ENCODE peak calls at places on chromosomes 12 and 14, in ten cellular contexts. One of them, this sample, is unnamed.

GRCh38 chr14:95533391-95533821 is 1.4 kb upstream of the GLRX5 start:
- DNase-seq in stimulated activated CD4-positive, alpha-beta T cell treated with anti-CD3 and anti-CD28 coated beads, Interleukin-1b, Interleukin-23, amount 100 ng/mL, for 48 hours: no peak
- DNase-seq in cardiac muscle cell: no peak
- DNase-seq in NCI-H69: peak
- DNase-seq in cardiac fibroblast: peak
- DNase-seq in cardiac septum: no peak
- DNase-seq in NCI-H1105: peak
- DNase-seq in WTC11: no peak
- DNase-seq in CD4-positive, alpha-beta T cell: no peak
- DNase-seq in HS-27A: no peak
- DNase-seq in this sample: no peak

GRCh38 chr14:104558231-104559042 is 21.1 kb upstream of the C14orf180 start:
- DNase-seq in stimulated activated CD4-positive, alpha-beta T cell treated with anti-CD3 and anti-CD28 coated beads, Interleukin-1b, Interleukin-23, amount 100 ng/mL, for 48 hours: no peak
- DNase-seq in cardiac muscle cell: no peak
- DNase-seq in NCI-H69: no peak
- DNase-seq in cardiac fibroblast: no peak
- DNase-seq in cardiac septum: peak
- DNase-seq in NCI-H1105: no peak
- DNase-seq in WTC11: no peak
- DNase-seq in CD4-positive, alpha-beta T cell: no peak
- DNase-seq in HS-27A: no peak
- DNase-seq in this sample: no peak

GRCh38 chr14:99230271-99231141 is 41.5 kb downstream of the BCL11B start:
- DNase-seq in stimulated activated CD4-positive, alpha-beta T cell treated with anti-CD3 and anti-CD28 coated beads, Interleukin-1b, Interleukin-23, amount 100 ng/mL, for 48 hours: peak
- DNase-seq in cardiac muscle cell: no peak
- DNase-seq in NCI-H69: no peak
- DNase-seq in cardiac fibroblast: no peak
- DNase-seq in cardiac septum: no peak
- DNase-seq in NCI-H1105: no peak
- DNase-seq in WTC11: no peak
- DNase-seq in CD4-positive, alpha-beta T cell: peak
- DNase-seq in HS-27A: no peak
- DNase-seq in this sample: no peak

GRCh38 chr12:9960613-9961012 is 10.6 kb upstream of the CLEC12A start:
- DNase-seq in stimulated activated CD4-positive, alpha-beta T cell treated with anti-CD3 and anti-CD28 coated beads, Interleukin-1b, Interleukin-23, amount 100 ng/mL, for 48 hours: no peak
- DNase-seq in cardiac muscle cell: no peak
- DNase-seq in NCI-H69: no peak
- DNase-seq in cardiac fibroblast: no peak
- DNase-seq in cardiac septum: no peak
- DNase-seq in NCI-H1105: no peak
- DNase-seq in WTC11: no peak
- DNase-seq in CD4-positive, alpha-beta T cell: no peak
- DNase-seq in HS-27A: no peak
- DNase-seq in this sample: no peak

GRCh38 chr12:118332511-118332910 is 40.2 kb downstream of the TAOK3 start:
- DNase-seq in stimulated activated CD4-positive, alpha-beta T cell treated with anti-CD3 and anti-CD28 coated beads, Interleukin-1b, Interleukin-23, amount 100 ng/mL, for 48 hours: no peak
- DNase-seq in cardiac muscle cell: no peak
- DNase-seq in NCI-H69: no peak
- DNase-seq in cardiac fibroblast: no peak
- DNase-seq in cardiac septum: no peak
- DNase-seq in NCI-H1105: no peak
- DNase-seq in WTC11: no peak
- DNase-seq in CD4-positive, alpha-beta T cell: no peak
- DNase-seq in HS-27A: no peak
- DNase-seq in this sample: no peak

GRCh38 chr12:452667-453210 is 7.0 kb upstream of the B4GALNT3 start:
- DNase-seq in stimulated activated CD4-positive, alpha-beta T cell treated with anti-CD3 and anti-CD28 coated beads, Interleukin-1b, Interleukin-23, amount 100 ng/mL, for 48 hours: peak
- DNase-seq in cardiac muscle cell: no peak
- DNase-seq in NCI-H69: peak
- DNase-seq in cardiac fibroblast: no peak
- DNase-seq in cardiac septum: no peak
- DNase-seq in NCI-H1105: no peak
- DNase-seq in WTC11: peak
- DNase-seq in CD4-positive, alpha-beta T cell: peak
- DNase-seq in HS-27A: no peak
- DNase-seq in this sample: no peak

GRCh38 chr12:42660968-42661937 is 71.7 kb upstream of the PRICKLE1 start:
- DNase-seq in stimulated activated CD4-positive, alpha-beta T cell treated with anti-CD3 and anti-CD28 coated beads, Interleukin-1b, Interleukin-23, amount 100 ng/mL, for 48 hours: no peak
- DNase-seq in cardiac muscle cell: no peak
- DNase-seq in NCI-H69: peak
- DNase-seq in cardiac fibroblast: no peak
- DNase-seq in cardiac septum: no peak
- DNase-seq in NCI-H1105: peak
- DNase-seq in WTC11: no peak
- DNase-seq in CD4-positive, alpha-beta T cell: no peak
- DNase-seq in HS-27A: no peak
- DNase-seq in this sample: no peak

GRCh38 chr12:80589091-80589490 is 118.3 kb upstream of the MYF6 start:
- DNase-seq in stimulated activated CD4-positive, alpha-beta T cell treated with anti-CD3 and anti-CD28 coated beads, Interleukin-1b, Interleukin-23, amount 100 ng/mL, for 48 hours: no peak
- DNase-seq in cardiac muscle cell: no peak
- DNase-seq in NCI-H69: no peak
- DNase-seq in cardiac fibroblast: no peak
- DNase-seq in cardiac septum: no peak
- DNase-seq in NCI-H1105: no peak
- DNase-seq in WTC11: no peak
- DNase-seq in CD4-positive, alpha-beta T cell: no peak
- DNase-seq in HS-27A: no peak
- DNase-seq in this sample: no peak

GRCh38 chr14:26255213-26255612 is 342.6 kb downstream of the NOVA1 start:
- DNase-seq in stimulated activated CD4-positive, alpha-beta T cell treated with anti-CD3 and anti-CD28 coated beads, Interleukin-1b, Interleukin-23, amount 100 ng/mL, for 48 hours: no peak
- DNase-seq in cardiac muscle cell: peak
- DNase-seq in NCI-H69: peak
- DNase-seq in cardiac fibroblast: peak
- DNase-seq in cardiac septum: no peak
- DNase-seq in NCI-H1105: peak
- DNase-seq in WTC11: no peak
- DNase-seq in CD4-positive, alpha-beta T cell: no peak
- DNase-seq in HS-27A: no peak
- DNase-seq in this sample: peak

GRCh38 chr12:13628067-13628466 is 353.3 kb downstream of the GRIN2B start:
- DNase-seq in stimulated activated CD4-positive, alpha-beta T cell treated with anti-CD3 and anti-CD28 coated beads, Interleukin-1b, Interleukin-23, amount 100 ng/mL, for 48 hours: no peak
- DNase-seq in cardiac muscle cell: no peak
- DNase-seq in NCI-H69: peak
- DNase-seq in cardiac fibroblast: no peak
- DNase-seq in cardiac septum: no peak
- DNase-seq in NCI-H1105: no peak
- DNase-seq in WTC11: peak
- DNase-seq in CD4-positive, alpha-beta T cell: no peak
- DNase-seq in HS-27A: no peak
- DNase-seq in this sample: no peak

GRCh38 chr14:57323703-57324102 is 54.9 kb downstream of the AP5M1 start:
- DNase-seq in stimulated activated CD4-positive, alpha-beta T cell treated with anti-CD3 and anti-CD28 coated beads, Interleukin-1b, Interleukin-23, amount 100 ng/mL, for 48 hours: no peak
- DNase-seq in cardiac muscle cell: no peak
- DNase-seq in NCI-H69: no peak
- DNase-seq in cardiac fibroblast: no peak
- DNase-seq in cardiac septum: no peak
- DNase-seq in NCI-H1105: no peak
- DNase-seq in WTC11: no peak
- DNase-seq in CD4-positive, alpha-beta T cell: no peak
- DNase-seq in HS-27A: no peak
- DNase-seq in this sample: no peak

GRCh38 chr14:100535287-100536131 is 51.7 kb downstream of the BEGAIN start:
- DNase-seq in stimulated activated CD4-positive, alpha-beta T cell treated with anti-CD3 and anti-CD28 coated beads, Interleukin-1b, Interleukin-23, amount 100 ng/mL, for 48 hours: no peak
- DNase-seq in cardiac muscle cell: no peak
- DNase-seq in NCI-H69: no peak
- DNase-seq in cardiac fibroblast: no peak
- DNase-seq in cardiac septum: peak
- DNase-seq in NCI-H1105: no peak
- DNase-seq in WTC11: peak
- DNase-seq in CD4-positive, alpha-beta T cell: no peak
- DNase-seq in HS-27A: no peak
- DNase-seq in this sample: no peak

GRCh38 chr14:89697281-89698060 is 257.1 kb downstream of the EFCAB11 start:
- DNase-seq in stimulated activated CD4-positive, alpha-beta T cell treated with anti-CD3 and anti-CD28 coated beads, Interleukin-1b, Interleukin-23, amount 100 ng/mL, for 48 hours: peak
- DNase-seq in cardiac muscle cell: no peak
- DNase-seq in NCI-H69: no peak
- DNase-seq in cardiac fibroblast: no peak
- DNase-seq in cardiac septum: no peak
- DNase-seq in NCI-H1105: no peak
- DNase-seq in WTC11: no peak
- DNase-seq in CD4-positive, alpha-beta T cell: no peak
- DNase-seq in HS-27A: no peak
- DNase-seq in this sample: no peak

GRCh38 chr12:27733791-27734190 is 23.2 kb downstream of the MRPS35 start:
- DNase-seq in stimulated activated CD4-positive, alpha-beta T cell treated with anti-CD3 and anti-CD28 coated beads, Interleukin-1b, Interleukin-23, amount 100 ng/mL, for 48 hours: no peak
- DNase-seq in cardiac muscle cell: no peak
- DNase-seq in NCI-H69: no peak
- DNase-seq in cardiac fibroblast: peak
- DNase-seq in cardiac septum: no peak
- DNase-seq in NCI-H1105: no peak
- DNase-seq in WTC11: no peak
- DNase-seq in CD4-positive, alpha-beta T cell: no peak
- DNase-seq in HS-27A: no peak
- DNase-seq in this sample: no peak

GRCh38 chr12:122166422-122167327 is 7.3 kb downstream of the IL31 start:
- DNase-seq in stimulated activated CD4-positive, alpha-beta T cell treated with anti-CD3 and anti-CD28 coated beads, Interleukin-1b, Interleukin-23, amount 100 ng/mL, for 48 hours: peak
- DNase-seq in cardiac muscle cell: no peak
- DNase-seq in NCI-H69: no peak
- DNase-seq in cardiac fibroblast: no peak
- DNase-seq in cardiac septum: no peak
- DNase-seq in NCI-H1105: no peak
- DNase-seq in WTC11: no peak
- DNase-seq in CD4-positive, alpha-beta T cell: no peak
- DNase-seq in HS-27A: no peak
- DNase-seq in this sample: no peak

GRCh38 chr14:104925941-104926609 is 1.4 kb downstream of the PLD4 start:
- DNase-seq in stimulated activated CD4-positive, alpha-beta T cell treated with anti-CD3 and anti-CD28 coated beads, Interleukin-1b, Interleukin-23, amount 100 ng/mL, for 48 hours: no peak
- DNase-seq in cardiac muscle cell: no peak
- DNase-seq in NCI-H69: no peak
- DNase-seq in cardiac fibroblast: no peak
- DNase-seq in cardiac septum: peak
- DNase-seq in NCI-H1105: no peak
- DNase-seq in WTC11: no peak
- DNase-seq in CD4-positive, alpha-beta T cell: no peak
- DNase-seq in HS-27A: no peak
- DNase-seq in this sample: no peak

GRCh38 chr14:80845877-80846276 is 95.7 kb downstream of the CEP128 start:
- DNase-seq in stimulated activated CD4-positive, alpha-beta T cell treated with anti-CD3 and anti-CD28 coated beads, Interleukin-1b, Interleukin-23, amount 100 ng/mL, for 48 hours: no peak
- DNase-seq in cardiac muscle cell: no peak
- DNase-seq in NCI-H69: peak
- DNase-seq in cardiac fibroblast: no peak
- DNase-seq in cardiac septum: no peak
- DNase-seq in NCI-H1105: no peak
- DNase-seq in WTC11: no peak
- DNase-seq in CD4-positive, alpha-beta T cell: no peak
- DNase-seq in HS-27A: no peak
- DNase-seq in this sample: no peak